ENCODE peak calls at places on chromosomes 16 and 17, in eight cellular contexts. X is hippocampal formation; S is naive thymus-derived CD8-positive, alpha-beta T cell; K is PC-3; Y is neuronal stem cell; B is anterior cingulate cortex; E is activated CD8-positive, alpha-beta T cell treated with anti-CD3 and anti-CD28 coated beads for 36 hours; V is K562. H is an unnamed sample.

GRCh38 chr16:23557779-23558330 is 328 bp downstream of the UBFD1 start:
- DNase-seq in X (no peak), S (no peak), K (no peak), Y (no peak), B (no peak), E (peak), V (peak), H (no peak)

GRCh38 chr16:30541502-30542329 is 7.1 kb upstream of the ZNF747 start:
- DNase-seq in X (no peak), S (no peak), K (peak), Y (no peak), B (no peak), E (no peak), V (no peak), H (no peak)

GRCh38 chr17:35089846-35090193 is 26.3 kb upstream of the RFFL start:
- DNase-seq in X (no peak), S (no peak), K (peak), Y (no peak), B (no peak), E (peak), V (peak), H (peak)

GRCh38 chr17:57603541-57603940 is 141.6 kb downstream of the CCDC182 start:
- DNase-seq in X (no peak), S (no peak), K (no peak), Y (no peak), B (no peak), E (no peak), V (no peak), H (no peak)

GRCh38 chr17:38926290-38927070 is 1.1 kb downstream of the LASP1NB start:
- DNase-seq in X (no peak), S (no peak), K (no peak), Y (no peak), B (no peak), E (no peak), V (peak), H (no peak)

GRCh38 chr17:1123397-1124237 is 56.2 kb downstream of the ABR start:
- DNase-seq in X (peak), S (no peak), K (no peak), Y (no peak), B (no peak), E (no peak), V (no peak), H (no peak)

GRCh38 chr17:29726721-29727252 is 104.1 kb upstream of the CORO6 start:
- DNase-seq in X (no peak), S (no peak), K (peak), Y (no peak), B (no peak), E (no peak), V (peak), H (no peak)

GRCh38 chr16:12829096-12829888 is 25.6 kb upstream of the CPPED1 start:
- DNase-seq in X (no peak), S (no peak), K (no peak), Y (no peak), B (no peak), E (no peak), V (no peak), H (no peak)

GRCh38 chr17:76131692-76132573 is 9.1 kb downstream of the FOXJ1 start:
- DNase-seq in X (no peak), S (no peak), K (no peak), Y (no peak), B (no peak), E (no peak), V (no peak), H (no peak)

GRCh38 chr16:53817117-53817516 is 113.2 kb downstream of the FTO start:
- DNase-seq in X (no peak), S (no peak), K (peak), Y (no peak), B (no peak), E (no peak), V (no peak), H (no peak)

GRCh38 chr16:60929-61878 is 7.6 kb downstream of the SNRNP25 start:
- DNase-seq in X (no peak), S (no peak), K (no peak), Y (no peak), B (no peak), E (no peak), V (no peak), H (no peak)

GRCh38 chr16:24273511-24273910 is 17.4 kb downstream of the CACNG3 start:
- DNase-seq in X (no peak), S (no peak), K (peak), Y (no peak), B (no peak), E (no peak), V (no peak), H (no peak)

GRCh38 chr17:14886200-14886739 is 378.9 kb downstream of the PMP22 start:
- DNase-seq in X (no peak), S (no peak), K (peak), Y (no peak), B (no peak), E (no peak), V (peak), H (no peak)

GRCh38 chr16:75420987-75421819 is 12.1 kb downstream of the CFDP1 start:
- DNase-seq in X (peak), S (peak), K (no peak), Y (peak), B (no peak), E (peak), V (peak), H (peak)

GRCh38 chr17:82734987-82735866 is at the start of gene FN3K:
- DNase-seq in X (peak), S (peak), K (peak), Y (peak), B (peak), E (peak), V (peak), H (peak)

GRCh38 chr16:57178793-57179212 is 7.0 kb downstream of the PSME3IP1 start:
- DNase-seq in X (no peak), S (no peak), K (no peak), Y (no peak), B (no peak), E (no peak), V (no peak), H (no peak)